ENCODE peak calls at places on chromosomes 16 and 17, in five cellular contexts. One of them, this sample, is unnamed.

GRCh38 chr16:22278841-22279240 is 18.4 kb upstream of the POLR3E start:
- DNase-seq in HCT116: no peak
- DNase-seq in SK-N-SH: no peak
- DNase-seq in H1: no peak
- DNase-seq in GM12878: no peak
- DNase-seq in this sample: no peak

GRCh38 chr17:9484789-9485188 is 90.8 kb downstream of the STX8 start:
- DNase-seq in HCT116: no peak
- DNase-seq in SK-N-SH: no peak
- DNase-seq in H1: no peak
- DNase-seq in GM12878: no peak
- DNase-seq in this sample: no peak

GRCh38 chr17:78435330-78436005 is 57.0 kb downstream of the PGS1 start:
- DNase-seq in H1: no peak
- DNase-seq in HCT116: no peak
- DNase-seq in SK-N-SH: no peak
- DNase-seq in GM12878: no peak
- DNase-seq in this sample: no peak

GRCh38 chr17:44778656-44779210 is 19.9 kb downstream of the ADAM11 start:
- DNase-seq in H1: no peak
- DNase-seq in HCT116: no peak
- DNase-seq in SK-N-SH: no peak
- DNase-seq in GM12878: no peak
- DNase-seq in this sample: no peak

GRCh38 chr16:6967796-6968195 is 364.8 kb upstream of the RBFOX1 start:
- DNase-seq in SK-N-SH: no peak
- DNase-seq in GM12878: no peak
- DNase-seq in HCT116: no peak
- DNase-seq in H1: no peak
- DNase-seq in this sample: no peak

GRCh38 chr17:36463916-36464764 is 22.3 kb upstream of the ZNHIT3 start:
- DNase-seq in GM12878: no peak
- DNase-seq in H1: peak
- DNase-seq in HCT116: peak
- DNase-seq in SK-N-SH: no peak
- DNase-seq in this sample: peak

GRCh38 chr16:57245472-57246113 is 534 bp downstream of the ARL2BP start:
- DNase-seq in H1: no peak
- DNase-seq in SK-N-SH: peak
- DNase-seq in GM12878: no peak
- DNase-seq in HCT116: peak
- DNase-seq in this sample: peak

GRCh38 chr17:71995570-71995969 is 125.2 kb upstream of the SOX9 start:
- DNase-seq in HCT116: no peak
- DNase-seq in H1: no peak
- DNase-seq in SK-N-SH: no peak
- DNase-seq in GM12878: no peak
- DNase-seq in this sample: no peak

GRCh38 chr16:27564226-27564625 is 14.3 kb downstream of the KATNIP start:
- DNase-seq in GM12878: no peak
- DNase-seq in SK-N-SH: peak
- DNase-seq in HCT116: no peak
- DNase-seq in H1: no peak
- DNase-seq in this sample: no peak

GRCh38 chr17:74712756-74713155 is at the start of gene CD300LF:
- DNase-seq in SK-N-SH: no peak
- DNase-seq in GM12878: no peak
- DNase-seq in HCT116: no peak
- DNase-seq in H1: no peak
- DNase-seq in this sample: no peak

GRCh38 chr17:41402161-41402560 is 4.8 kb upstream of the KRT31 start:
- DNase-seq in GM12878: no peak
- DNase-seq in HCT116: no peak
- DNase-seq in H1: no peak
- DNase-seq in SK-N-SH: no peak
- DNase-seq in this sample: no peak

DNA sequence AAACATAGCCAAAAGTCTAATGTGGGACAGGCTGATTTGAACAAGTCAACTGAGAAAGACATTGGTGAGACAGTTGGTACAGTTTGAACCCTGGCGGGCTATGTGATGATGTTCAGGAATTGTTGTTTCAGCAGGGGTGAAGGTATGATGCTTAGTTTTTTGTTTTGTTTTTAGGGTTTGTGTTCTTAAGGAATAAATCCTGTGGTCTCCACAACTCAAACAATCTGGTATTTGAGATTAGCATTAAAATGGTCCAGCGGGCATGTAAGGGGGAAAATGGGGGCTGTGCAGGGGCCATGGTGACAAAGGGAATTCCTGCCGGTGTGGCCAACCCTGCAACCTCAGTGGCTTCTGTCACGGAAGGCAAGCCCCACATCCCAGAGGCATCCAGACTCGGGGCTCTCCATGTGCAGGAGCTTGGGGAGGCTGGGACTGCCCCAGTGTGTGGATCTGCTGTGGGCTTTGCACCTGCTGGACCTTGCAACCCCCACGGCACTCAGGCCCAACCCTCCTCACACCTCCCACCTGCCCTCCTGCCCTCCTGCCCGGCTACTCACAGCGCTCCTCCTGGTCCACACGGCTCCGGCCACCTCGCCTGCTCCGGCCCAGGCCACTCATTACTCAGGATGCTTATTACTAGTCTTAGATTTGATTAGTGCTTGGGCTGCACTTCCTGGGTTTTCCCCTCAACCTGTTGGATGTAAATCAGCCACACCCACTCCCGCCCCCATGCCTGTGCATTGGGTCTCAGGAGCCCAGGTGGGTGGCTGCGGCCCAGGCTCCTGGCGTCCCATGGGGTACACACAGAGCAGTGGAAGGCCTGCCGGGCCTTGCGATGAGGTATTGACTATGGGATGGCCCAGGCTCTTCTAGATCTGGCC is at the start of gene TNFRSF13B:
- DNase-seq in HCT116: no peak
- DNase-seq in H1: no peak
- DNase-seq in GM12878: no peak
- DNase-seq in SK-N-SH: no peak
- DNase-seq in this sample: no peak
- TF ChIP-seq JUND in HCT116: no peak
- TF ChIP-seq JUND in H1: no peak
- TF ChIP-seq JUND in GM12878: no peak
- TF ChIP-seq JUND in SK-N-SH: no peak
- TF ChIP-seq JUND in this sample: no peak

DNA sequence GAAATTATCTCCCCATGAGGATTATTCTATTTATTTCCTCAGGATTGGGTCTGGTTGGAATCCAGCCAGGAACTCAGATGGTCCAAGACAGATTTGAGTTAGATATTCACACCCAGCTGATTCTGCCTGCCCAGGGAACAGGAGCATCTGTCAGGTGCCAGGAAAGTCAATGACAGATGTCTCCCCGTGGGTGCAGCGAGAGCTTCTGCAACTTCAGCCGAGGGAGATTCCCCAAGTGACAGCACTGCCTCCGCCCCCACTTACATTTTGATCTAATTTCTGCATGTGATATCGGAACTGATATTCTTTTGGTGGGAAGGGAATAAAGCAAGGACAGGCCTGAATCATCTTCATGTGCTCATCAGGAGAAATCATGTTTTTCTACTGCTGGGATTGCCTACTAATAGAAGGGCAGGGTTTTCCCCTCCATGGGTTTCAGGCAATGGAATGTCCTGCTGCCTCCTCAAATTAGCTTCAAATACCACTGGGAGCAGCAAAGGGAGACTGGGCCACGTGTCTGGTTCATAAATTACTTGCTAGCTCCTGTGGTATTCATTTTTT is 15.7 kb upstream of the DHX8 start:
- DNase-seq in SK-N-SH: no peak
- DNase-seq in HCT116: no peak
- DNase-seq in H1: no peak
- DNase-seq in GM12878: no peak
- DNase-seq in this sample: no peak
- TF ChIP-seq JUND in SK-N-SH: peak
- TF ChIP-seq JUND in HCT116: no peak
- TF ChIP-seq JUND in H1: no peak
- TF ChIP-seq JUND in GM12878: no peak
- TF ChIP-seq JUND in this sample: no peak

GRCh38 chr17:27551701-27552466 is 79.1 kb upstream of the LGALS9 start:
- DNase-seq in HCT116: peak
- DNase-seq in H1: no peak
- DNase-seq in SK-N-SH: no peak
- DNase-seq in GM12878: no peak
- DNase-seq in this sample: peak
- TF ChIP-seq JUND in HCT116: peak
- TF ChIP-seq JUND in H1: peak
- TF ChIP-seq JUND in SK-N-SH: no peak
- TF ChIP-seq JUND in GM12878: no peak
- TF ChIP-seq JUND in this sample: no peak

GRCh38 chr16:2271848-2272461 is 4.0 kb upstream of the RNPS1 start:
- DNase-seq in HCT116: no peak
- DNase-seq in H1: no peak
- DNase-seq in SK-N-SH: no peak
- DNase-seq in GM12878: no peak
- DNase-seq in this sample: no peak

GRCh38 chr16:2270588-2271470 is 2.9 kb upstream of the RNPS1 start:
- DNase-seq in SK-N-SH: no peak
- DNase-seq in H1: no peak
- DNase-seq in GM12878: no peak
- DNase-seq in HCT116: no peak
- DNase-seq in this sample: no peak

GRCh38 chr16:2273931-2274330 is 6.0 kb upstream of the RNPS1 start:
- DNase-seq in GM12878: no peak
- DNase-seq in H1: no peak
- DNase-seq in HCT116: no peak
- DNase-seq in SK-N-SH: no peak
- DNase-seq in this sample: no peak

GRCh38 chr16:2275476-2276450 is 7.8 kb upstream of the RNPS1 start:
- DNase-seq in HCT116: no peak
- DNase-seq in H1: no peak
- DNase-seq in GM12878: no peak
- DNase-seq in SK-N-SH: no peak
- DNase-seq in this sample: no peak

DNA sequence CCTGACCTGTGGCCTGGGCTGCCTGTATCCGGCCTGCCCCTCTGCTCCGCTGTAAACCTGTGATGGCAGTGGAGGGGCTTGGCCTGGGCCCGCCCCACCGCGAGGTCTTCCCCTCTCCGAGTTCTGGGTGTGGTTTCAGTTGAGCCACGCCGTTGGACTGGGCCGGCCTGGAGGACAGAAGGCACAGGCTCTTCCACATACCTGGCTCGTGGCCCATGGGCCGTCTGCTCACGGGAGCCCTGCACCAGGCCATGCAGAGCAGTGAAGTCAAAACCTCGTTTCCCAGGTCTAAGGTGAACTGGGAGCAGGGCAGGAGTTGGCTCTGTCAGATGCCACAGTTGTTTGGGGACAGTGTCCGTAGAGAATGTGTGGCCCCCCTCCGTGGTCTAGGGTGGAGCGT is 5.6 kb upstream of the RNPS1 start:
- DNase-seq in H1: no peak
- DNase-seq in SK-N-SH: no peak
- DNase-seq in GM12878: no peak
- DNase-seq in HCT116: no peak
- DNase-seq in this sample: no peak
- TF ChIP-seq JUND in H1: no peak
- TF ChIP-seq JUND in SK-N-SH: no peak
- TF ChIP-seq JUND in GM12878: no peak
- TF ChIP-seq JUND in HCT116: no peak
- TF ChIP-seq JUND in this sample: no peak

DNA sequence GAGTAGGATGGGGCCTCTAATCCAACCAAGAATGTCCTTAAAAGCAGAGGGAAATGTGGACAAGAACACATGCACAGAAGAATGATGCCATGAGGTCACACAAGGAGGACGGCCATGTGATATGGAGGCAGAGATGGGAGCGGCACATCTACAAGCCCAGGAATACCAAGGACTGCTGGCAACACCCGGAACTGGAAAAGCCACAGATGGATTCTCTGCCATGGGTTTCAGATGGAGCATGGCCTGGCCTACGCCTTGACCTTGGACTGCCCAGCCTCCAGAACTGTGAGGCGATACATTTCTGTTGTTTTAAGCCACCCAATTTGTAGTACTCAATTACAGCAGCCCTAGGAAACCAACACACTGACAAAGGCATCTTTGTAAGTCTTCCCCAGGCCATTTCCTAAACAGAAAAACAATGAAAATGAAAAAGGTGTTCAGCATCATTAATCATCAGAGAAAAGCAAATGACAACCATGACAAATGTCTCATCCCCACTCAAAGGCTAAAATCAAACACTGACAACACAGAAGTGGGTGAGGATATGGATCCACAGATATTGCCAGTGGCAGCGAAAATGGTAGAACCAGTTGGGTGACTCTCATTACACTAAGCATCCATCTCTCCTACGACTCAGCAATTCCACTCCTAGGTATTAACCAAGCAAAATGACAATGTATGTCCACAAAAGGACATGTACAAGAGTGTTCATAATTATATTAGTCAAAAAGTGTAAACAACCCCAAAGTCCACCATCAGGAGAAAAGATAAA is 76.9 kb upstream of the CNEP1R1 start:
- DNase-seq in H1: no peak
- DNase-seq in SK-N-SH: no peak
- DNase-seq in HCT116: no peak
- DNase-seq in GM12878: no peak
- DNase-seq in this sample: peak
- TF ChIP-seq JUND in H1: no peak
- TF ChIP-seq JUND in SK-N-SH: no peak
- TF ChIP-seq JUND in HCT116: no peak
- TF ChIP-seq JUND in GM12878: no peak
- TF ChIP-seq JUND in this sample: no peak

DNA sequence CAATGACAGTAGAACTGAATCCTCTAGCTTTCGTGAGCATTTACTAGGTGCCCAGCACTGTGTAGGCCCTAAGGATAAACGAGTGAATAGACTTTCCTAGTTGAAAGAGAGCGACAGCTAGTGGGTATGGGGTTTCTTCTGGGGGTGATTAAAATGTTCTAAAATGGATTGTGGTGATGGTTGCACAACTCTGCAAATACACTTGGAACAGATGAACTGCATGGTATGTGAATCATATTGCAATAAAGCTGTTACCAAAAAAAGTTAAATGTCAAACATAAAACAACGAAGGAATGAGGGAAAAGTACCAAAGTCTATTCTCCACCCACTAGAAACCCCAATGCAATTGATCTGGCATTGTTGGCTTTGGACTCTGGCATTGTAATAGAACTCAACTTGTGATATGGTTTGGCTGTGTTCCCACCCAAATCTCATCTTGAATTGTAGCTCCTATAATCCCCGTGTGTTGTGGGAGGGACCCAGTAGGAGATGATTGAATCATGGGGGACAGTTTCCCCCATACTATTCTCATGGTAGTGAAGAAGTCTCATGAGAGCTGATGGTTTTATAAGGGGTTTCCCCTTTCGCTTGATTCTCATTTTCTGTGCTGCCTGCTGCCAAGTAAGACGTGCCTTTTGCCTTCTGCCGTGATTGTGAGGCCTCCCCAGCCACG is 70.5 kb downstream of the MARF1 start:
- DNase-seq in H1: no peak
- DNase-seq in SK-N-SH: no peak
- DNase-seq in HCT116: no peak
- DNase-seq in GM12878: no peak
- DNase-seq in this sample: no peak
- TF ChIP-seq JUND in H1: no peak
- TF ChIP-seq JUND in SK-N-SH: no peak
- TF ChIP-seq JUND in HCT116: no peak
- TF ChIP-seq JUND in GM12878: no peak
- TF ChIP-seq JUND in this sample: no peak